ENCODE peak calls at places on chromosomes 5 and 9, in seven cellular contexts. R, Y, S, A, V, C and U are unnamed samples.

GRCh38 chr9:112012026-112012902 is 115.7 kb downstream of the UGCG start:
- DNase-seq in C (no peak), Y (no peak), R (no peak), V (no peak), S (no peak), A (peak; percentile 43), U (no peak)

GRCh38 chr5:141909212-141909611 is 14.5 kb upstream of the DELE1 start:
- DNase-seq in Y (no peak), R (no peak), C (no peak), S (no peak), V (no peak), A (no peak), U (no peak)

GRCh38 chr5:112036206-112036605 is 279.2 kb upstream of the NREP start:
- DNase-seq in R (no peak), A (no peak), Y (no peak), S (no peak), V (no peak), C (no peak), U (no peak)

GRCh38 chr5:424259-425110 is 18.5 kb upstream of the EXOC3 start:
- DNase-seq in R (no peak), Y (no peak), C (no peak), A (no peak), S (no peak), V (peak; percentile 21), U (no peak)

GRCh38 chr9:127664678-127665507 is 41.9 kb upstream of the CFAP157 start:
- DNase-seq in Y (no peak), V (no peak), R (no peak), A (no peak), S (peak; percentile 31), C (no peak), U (no peak)

GRCh38 chr9:89994988-89995613 is 390.3 kb downstream of the GADD45G start:
- DNase-seq in C (no peak), V (no peak), Y (no peak), S (no peak), A (no peak), R (no peak), U (no peak)

GRCh38 chr9:108209132-108209700 is 646.6 kb downstream of the ACTL7B start:
- DNase-seq in C (no peak), S (no peak), V (no peak), A (no peak), Y (no peak), R (no peak), U (no peak)

GRCh38 chr9:76181020-76181641 is 213.1 kb downstream of the RFK start:
- DNase-seq in Y (no peak), A (no peak), C (no peak), S (peak; percentile 20), V (no peak), R (no peak), U (no peak)

GRCh38 chr5:60594715-60595114 is 105.3 kb downstream of the DEPDC1B start:
- DNase-seq in A (no peak), Y (no peak), R (no peak), V (no peak), C (no peak), S (no peak), U (no peak)

GRCh38 chr9:35814106-35814840 is 569 bp downstream of the HINT2 start:
- DNase-seq in R (no peak), Y (peak; percentile 62), S (peak; percentile 77), C (no peak), V (no peak), A (peak; percentile 42), U (no peak)

GRCh38 chr5:147464211-147464610 is 45.7 kb downstream of the DPYSL3 start:
- DNase-seq in Y (no peak), C (no peak), R (no peak), S (peak; percentile 34), V (no peak), A (no peak), U (no peak)

GRCh38 chr9:83964973-83965349 is 15.1 kb downstream of the HNRNPK start:
- DNase-seq in V (no peak), A (no peak), R (no peak), S (no peak), C (no peak), Y (peak; percentile 9), U (no peak)

GRCh38 chr5:172385164-172385563 is 69.2 kb downstream of the SH3PXD2B start:
- DNase-seq in V (no peak), S (no peak), C (no peak), A (no peak), Y (no peak), R (no peak), U (no peak)

GRCh38 chr5:131386779-131387178 is 122.9 kb downstream of the CDC42SE2 start:
- DNase-seq in Y (no peak), C (no peak), S (peak; percentile 32), A (no peak), V (no peak), R (no peak), U (no peak)

GRCh38 chr9:130924448-130924788 is 14.6 kb downstream of the FIBCD1 start:
- DNase-seq in V (no peak), C (no peak), S (no peak), Y (no peak), R (no peak), A (no peak), U (no peak)

GRCh38 chr9:90142580-90142979 is 500.0 kb downstream of the DIRAS2 start:
- DNase-seq in Y (peak; percentile 62), C (no peak), S (peak; percentile 10), A (no peak), R (peak; percentile 51), V (no peak), U (no peak)

GRCh38 chr5:86929123-86929766 is 311.5 kb downstream of the COX7C start:
- DNase-seq in Y (no peak), R (no peak), S (no peak), C (no peak), A (no peak), V (no peak), U (no peak)

GRCh38 chr9:92611621-92612275 is 58.2 kb downstream of the IPPK start:
- DNase-seq in S (no peak), C (no peak), R (no peak), V (no peak), A (no peak), Y (no peak), U (no peak)

GRCh38 chr5:126373621-126374416 is 49.4 kb upstream of the GRAMD2B start:
- DNase-seq in Y (no peak), S (no peak), R (no peak), V (no peak), C (no peak), A (no peak), U (peak; percentile 2)

GRCh38 chr9:69027355-69028097 is 8.0 kb upstream of the FXN start:
- DNase-seq in S (peak; percentile 63), Y (peak; percentile 27), R (no peak), V (no peak), A (peak; percentile 3), C (no peak), U (peak; percentile 10)

GRCh38 chr9:113223963-113224362 is 2.6 kb downstream of the SLC31A1 start:
- DNase-seq in C (no peak), R (no peak), V (no peak), Y (no peak), A (no peak), S (no peak), U (no peak)

GRCh38 chr5:91016954-91017690 is 366.0 kb downstream of the ARRDC3 start:
- DNase-seq in S (no peak), Y (no peak), R (no peak), C (no peak), A (no peak), V (no peak), U (no peak)

GRCh38 chr5:5231576-5231975 is 91.4 kb downstream of the ADAMTS16 start:
- DNase-seq in V (no peak), S (no peak), R (no peak), C (no peak), A (no peak), Y (no peak), U (no peak)

GRCh38 chr9:109012009-109012875 is 1.1 kb downstream of the CTNNAL1 start:
- DNase-seq in C (no peak), Y (peak; percentile 34), A (peak; percentile 66), V (peak; percentile 38), R (peak; percentile 17), S (no peak), U (peak; percentile 17)

GRCh38 chr5:135589152-135589551 is 10.4 kb upstream of the CXCL14 start:
- DNase-seq in Y (no peak), A (no peak), S (no peak), V (no peak), C (no peak), R (no peak), U (no peak)

GRCh38 chr5:128464596-128464995 is 73.4 kb downstream of the FBN2 start:
- DNase-seq in C (no peak), S (no peak), R (no peak), A (no peak), Y (no peak), V (no peak), U (no peak)

GRCh38 chr5:95759634-95760033 is 28.5 kb downstream of the RHOBTB3 start:
- DNase-seq in S (peak; percentile 51), R (no peak), Y (no peak), V (no peak), A (no peak), C (no peak), U (no peak)

GRCh38 chr9:133814586-133815090 is 76.5 kb upstream of the SARDH start:
- DNase-seq in V (no peak), R (no peak), S (no peak), Y (no peak), C (no peak), A (no peak), U (no peak)

GRCh38 chr5:178690208-178690607 is 40.3 kb downstream of the ZNF354A start:
- DNase-seq in Y (no peak), S (no peak), V (no peak), C (no peak), R (no peak), A (no peak), U (no peak)

GRCh38 chr9:136695955-136696354 is 8.7 kb upstream of the AGPAT2 start:
- DNase-seq in V (no peak), R (no peak), S (no peak), Y (no peak), A (no peak), C (no peak), U (no peak)

GRCh38 chr5:91291628-91292569 is 91.2 kb downstream of the ARRDC3 start:
- DNase-seq in Y (no peak), A (no peak), C (no peak), R (no peak), S (no peak), V (no peak), U (no peak)

GRCh38 chr5:45578270-45578669 is 117.9 kb downstream of the HCN1 start:
- DNase-seq in A (peak; percentile 8), R (no peak), V (no peak), Y (no peak), C (no peak), S (no peak), U (no peak)

GRCh38 chr5:109412981-109413402 is 3.2 kb upstream of the PJA2 start:
- DNase-seq in C (no peak), Y (no peak), R (no peak), V (no peak), S (peak; percentile 8), A (peak; percentile 57), U (no peak)

GRCh38 chr5:180330810-180331646 is 22.1 kb downstream of the GFPT2 start:
- DNase-seq in A (no peak), Y (no peak), C (no peak), S (no peak), R (no peak), V (no peak), U (no peak)

GRCh38 chr5:37477426-37477825 is 98.3 kb downstream of the WDR70 start:
- DNase-seq in Y (no peak), A (no peak), V (no peak), S (no peak), C (no peak), R (no peak), U (no peak)

GRCh38 chr9:92504881-92505280 is 22.6 kb upstream of the ASPN start:
- DNase-seq in V (no peak), C (no peak), R (no peak), S (no peak), A (no peak), Y (no peak), U (no peak)

GRCh38 chr9:106929471-106930198 is 66.7 kb downstream of the ZNF462 start:
- DNase-seq in V (no peak), C (no peak), S (no peak), Y (no peak), R (no peak), A (peak; percentile 37), U (no peak)